ENCODE peak calls at places on chromosome 5, in nine cellular contexts. O, U, N, L, M, H, I, A and S are unnamed samples.

GRCh38 chr5:146079695-146080361 is 25.5 kb downstream of the PLAC8L1 start:
- DNase-seq in O (peak; percentile 39), U (peak; percentile 47), N (peak; percentile 13), L (no peak), M (no peak), H (no peak), I (no peak), A (no peak), S (no peak)

GRCh38 chr5:173246135-173246495 is 11.1 kb upstream of the NKX2-5 start:
- DNase-seq in O (no peak), U (no peak), N (no peak), L (no peak), M (no peak), H (no peak), I (peak; percentile 32), A (no peak), S (no peak)

GRCh38 chr5:147403659-147404640 is 105.9 kb downstream of the DPYSL3 start:
- DNase-seq in O (peak; percentile 94), U (peak; percentile 58), N (peak; percentile 98), L (peak; percentile 61), M (peak; percentile 7), H (peak; percentile 98), I (no peak), A (no peak), S (no peak)

GRCh38 chr5:14131855-14132503 is 11.2 kb upstream of the TRIO start:
- DNase-seq in O (no peak), U (no peak), N (no peak), L (no peak), M (no peak), H (no peak), I (no peak), A (no peak), S (no peak)

GRCh38 chr5:159663986-159664385 is 252.3 kb upstream of the ADRA1B start:
- DNase-seq in O (no peak), U (no peak), N (no peak), L (no peak), M (no peak), H (no peak), I (no peak), A (no peak), S (no peak)

GRCh38 chr5:72133212-72133990 is 26.1 kb downstream of the MAP1B start:
- DNase-seq in O (peak; percentile 82), U (peak; percentile 76), N (peak; percentile 44), L (no peak), M (peak; percentile 45), H (no peak), I (no peak), A (no peak), S (no peak)

GRCh38 chr5:35815089-35815936 is 41.4 kb upstream of the IL7R start:
- DNase-seq in O (peak; percentile 48), U (peak; percentile 74), N (no peak), L (no peak), M (peak; percentile 39), H (peak; percentile 34), I (peak; percentile 81), A (no peak), S (no peak)

GRCh38 chr5:84688566-84688965 is 303.9 kb upstream of the EDIL3 start:
- DNase-seq in O (peak; percentile 64), U (peak; percentile 94), N (peak; percentile 21), L (no peak), M (no peak), H (peak; percentile 84), I (no peak), A (no peak), S (no peak)

GRCh38 chr5:14400611-14401010 is 181.0 kb upstream of the OTULINL start:
- DNase-seq in O (no peak), U (no peak), N (no peak), L (no peak), M (no peak), H (no peak), I (no peak), A (no peak), S (no peak)

GRCh38 chr5:53782620-53783019 is 222.2 kb downstream of the NDUFS4 start:
- DNase-seq in O (peak; percentile 62), U (no peak), N (no peak), L (no peak), M (no peak), H (no peak), I (no peak), A (no peak), S (no peak)

GRCh38 chr5:77312411-77312810 is 101.9 kb downstream of the PDE8B start:
- DNase-seq in O (peak; percentile 48), U (peak; percentile 18), N (peak; percentile 28), L (no peak), M (no peak), H (peak; percentile 62), I (no peak), A (no peak), S (no peak)

GRCh38 chr5:58582004-58582403 is 871 bp upstream of the RAB3C start:
- DNase-seq in O (peak; percentile 3), U (no peak), N (no peak), L (no peak), M (no peak), H (no peak), I (peak; percentile 62), A (no peak), S (no peak)

GRCh38 chr5:67118050-67118620 is 78.5 kb downstream of the CD180 start:
- DNase-seq in O (no peak), U (no peak), N (no peak), L (no peak), M (no peak), H (no peak), I (peak; percentile 28), A (no peak), S (no peak)

GRCh38 chr5:93607367-93608258 is 24.6 kb downstream of the NR2F1 start:
- DNase-seq in O (peak; percentile 50), U (peak; percentile 94), N (peak; percentile 78), L (peak; percentile 55), M (no peak), H (peak; percentile 89), I (peak; percentile 94), A (no peak), S (no peak)

GRCh38 chr5:116076496-116076895 is 8.3 kb upstream of the COMMD10 start:
- DNase-seq in O (peak; percentile 10), U (no peak), N (no peak), L (no peak), M (no peak), H (no peak), I (no peak), A (no peak), S (no peak)

GRCh38 chr5:167653645-167654106 is 637.8 kb upstream of the WWC1 start:
- DNase-seq in O (peak; percentile 73), U (peak; percentile 80), N (no peak), L (no peak), M (peak; percentile 53), H (peak; percentile 43), I (no peak), A (no peak), S (no peak)

GRCh38 chr5:133696782-133697507 is 84.6 kb upstream of the FSTL4 start:
- DNase-seq in O (no peak), U (no peak), N (no peak), L (no peak), M (no peak), H (no peak), I (no peak), A (no peak), S (no peak)

GRCh38 chr5:77008413-77008812 is 21.8 kb upstream of the AGGF1 start:
- DNase-seq in O (peak; percentile 46), U (no peak), N (no peak), L (no peak), M (no peak), H (no peak), I (no peak), A (no peak), S (no peak)

GRCh38 chr5:111813520-111813919 is 56.5 kb upstream of the NREP start:
- DNase-seq in O (no peak), U (no peak), N (no peak), L (no peak), M (no peak), H (no peak), I (no peak), A (no peak), S (no peak)

DNA sequence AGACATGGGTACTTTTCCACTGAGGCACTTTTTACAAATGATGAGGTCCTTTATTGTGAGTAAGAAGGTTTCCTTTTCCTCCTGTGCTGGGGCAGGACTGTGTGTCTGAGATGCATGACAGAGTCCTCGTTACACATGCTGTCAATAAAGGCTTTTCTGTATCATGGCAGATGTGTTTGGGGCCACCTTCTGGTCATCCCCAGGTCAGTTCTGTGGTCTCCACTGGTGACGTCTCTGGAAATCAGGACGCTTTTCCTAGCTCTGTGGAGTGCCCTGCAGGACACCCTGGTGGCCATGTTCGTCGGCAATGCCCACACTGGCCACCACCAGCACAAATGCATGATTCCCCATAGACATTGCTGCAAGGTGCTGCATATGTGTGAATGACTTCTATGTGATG is 2.8 kb downstream of the CMBL start:
- DNase-seq in O (no peak), U (no peak), N (no peak), L (no peak), M (no peak), H (no peak), I (no peak), A (no peak), S (no peak)
- TF ChIP-seq CTCF in O (no peak), U (peak; percentile 32), N (no peak), L (no peak), M (peak; percentile 67), H (peak; percentile 5), I (no peak), A (no peak), S (no peak)

DNA sequence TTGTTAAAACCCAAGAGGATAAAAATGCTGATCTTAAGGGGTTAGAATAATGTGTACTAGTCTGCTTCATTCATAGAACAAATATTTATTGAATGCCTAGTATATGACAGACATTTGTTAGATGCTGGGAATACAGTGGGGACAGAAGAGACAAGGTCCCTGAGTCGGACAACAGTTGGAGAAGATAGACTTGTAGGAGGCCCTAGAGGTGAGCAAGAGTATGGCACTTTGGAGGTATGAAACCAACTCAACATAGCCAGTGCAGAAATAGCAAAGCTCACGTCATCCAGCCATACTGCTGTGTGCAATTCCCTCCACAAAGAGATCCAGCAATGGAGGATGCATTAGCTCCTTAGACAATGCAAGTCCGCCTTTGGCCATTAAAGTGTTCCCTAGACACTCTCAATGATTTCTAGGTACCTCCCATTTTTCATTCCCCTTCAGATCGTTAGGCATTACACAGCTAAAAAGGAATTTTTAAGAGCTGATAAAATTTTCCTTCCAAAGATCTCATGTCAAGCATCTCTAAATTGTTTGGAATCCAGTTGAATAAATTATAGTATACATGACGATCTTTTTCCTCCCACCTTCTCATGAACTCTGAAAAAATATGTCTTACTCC is 1949.6 kb upstream of the WWC1 start:
- DNase-seq in O (no peak), U (no peak), N (no peak), L (no peak), M (no peak), H (no peak), I (peak; percentile 41), A (no peak), S (no peak)
- TF ChIP-seq CTCF in O (peak; percentile 2), U (peak; percentile 19), N (no peak), L (no peak), M (peak; percentile 27), H (peak; percentile 40), I (peak; percentile 58), A (no peak), S (peak; percentile 73)

GRCh38 chr5:150313921-150314716 is 11.4 kb upstream of the ARSI start:
- DNase-seq in O (no peak), U (no peak), N (no peak), L (no peak), M (no peak), H (no peak), I (no peak), A (no peak), S (no peak)
- TF ChIP-seq CTCF in O (no peak), U (no peak), N (no peak), L (no peak), M (no peak), H (no peak), I (no peak), A (no peak), S (no peak)

GRCh38 chr5:172187118-172188032 is 649 bp downstream of the STK10 start:
- DNase-seq in O (peak; percentile 92), U (peak; percentile 91), N (no peak), L (peak; percentile 43), M (no peak), H (peak; percentile 68), I (peak; percentile 68), A (no peak), S (no peak)
- TF ChIP-seq CTCF in O (no peak), U (no peak), N (no peak), L (no peak), M (no peak), H (peak; percentile 13), I (no peak), A (no peak), S (no peak)